ENCODE peak calls at places on chromosomes 6 and 20, in ten cellular contexts. F is GM12878, V is Peyer's patch, G is ovary, S is stomach, Q is A549, X is endothelial cell of umbilical vein, L is HCT116, T is upper lobe of left lung, O is tibial nerve. P is an unnamed sample.

GRCh38 chr6:152298055-152298647 is 339.0 kb downstream of the SYNE1 start:
- DNase-seq in Q (no peak), L (no peak), F (no peak), V (no peak), G (no peak), X (no peak), S (no peak), T (no peak), O (no peak), P (no peak)

GRCh38 chr6:89369009-89369408 is 16.5 kb upstream of the UBE2J1 start:
- DNase-seq in L (no peak), T (no peak), Q (no peak), F (no peak), G (peak; percentile 76), X (peak; percentile 62), O (no peak), V (peak; percentile 31), S (peak; percentile 76), P (peak; percentile 38)

GRCh38 chr6:43913388-43914271 is 143.6 kb downstream of the VEGFA start:
- DNase-seq in T (no peak), G (no peak), F (no peak), X (no peak), V (no peak), S (peak; percentile 83), O (no peak), Q (no peak), L (no peak), P (peak; percentile 89)

GRCh38 chr6:33858053-33858475 is 54.3 kb upstream of the MLN start:
- DNase-seq in V (no peak), L (no peak), F (no peak), X (no peak), G (no peak), S (no peak), Q (no peak), O (no peak), T (no peak), P (no peak)

GRCh38 chr6:160972111-160972510 is 19.5 kb upstream of the MAP3K4 start:
- DNase-seq in O (no peak), V (no peak), F (no peak), L (no peak), T (no peak), X (no peak), S (no peak), Q (no peak), G (no peak), P (no peak)

GRCh38 chr6:41728073-41728936 is 7.1 kb downstream of the TFEB start:
- DNase-seq in L (no peak), O (no peak), G (no peak), X (no peak), V (peak; percentile 87), S (peak; percentile 59), Q (no peak), T (no peak), F (no peak), P (no peak)

GRCh38 chr6:119620846-119621570 is 271.4 kb upstream of the MAN1A1 start:
- DNase-seq in O (no peak), Q (no peak), X (no peak), G (no peak), T (no peak), S (no peak), L (peak; percentile 37), V (no peak), F (no peak), P (no peak)

GRCh38 chr6:142943746-142944125 is 1.2 kb downstream of the HIVEP2 start:
- DNase-seq in S (no peak), L (no peak), X (peak; percentile 38), O (no peak), V (peak; percentile 41), T (no peak), F (no peak), Q (no peak), G (peak; percentile 43), P (no peak)

GRCh38 chr6:149942461-149942829 is 631 bp downstream of the ULBP2 start:
- DNase-seq in T (no peak), Q (no peak), L (no peak), X (no peak), V (no peak), G (no peak), F (no peak), O (no peak), S (no peak), P (no peak)

GRCh38 chr6:117483004-117483644 is 650 bp downstream of the DCBLD1 start:
- DNase-seq in X (peak; percentile 64), V (no peak), T (peak; percentile 92), S (peak; percentile 68), Q (no peak), O (no peak), L (no peak), F (no peak), G (peak; percentile 29), P (peak; percentile 86)

GRCh38 chr6:44297063-44298038 is 15.8 kb downstream of the AARS2 start:
- DNase-seq in V (no peak), X (peak; percentile 21), L (no peak), Q (no peak), G (peak; percentile 52), S (peak; percentile 39), T (peak; percentile 90), O (no peak), F (no peak), P (peak; percentile 53)

GRCh38 chr20:5691918-5692618 is 58.1 kb upstream of the SHLD1 start:
- DNase-seq in O (no peak), F (peak; percentile 86), L (no peak), T (no peak), X (no peak), G (no peak), Q (no peak), V (peak; percentile 83), S (no peak), P (no peak)

GRCh38 chr20:36482044-36482473 is 59.3 kb upstream of the MYL9 start:
- DNase-seq in Q (no peak), L (no peak), S (peak; percentile 61), O (no peak), X (no peak), G (no peak), V (no peak), T (no peak), F (no peak), P (peak; percentile 70)

DNA sequence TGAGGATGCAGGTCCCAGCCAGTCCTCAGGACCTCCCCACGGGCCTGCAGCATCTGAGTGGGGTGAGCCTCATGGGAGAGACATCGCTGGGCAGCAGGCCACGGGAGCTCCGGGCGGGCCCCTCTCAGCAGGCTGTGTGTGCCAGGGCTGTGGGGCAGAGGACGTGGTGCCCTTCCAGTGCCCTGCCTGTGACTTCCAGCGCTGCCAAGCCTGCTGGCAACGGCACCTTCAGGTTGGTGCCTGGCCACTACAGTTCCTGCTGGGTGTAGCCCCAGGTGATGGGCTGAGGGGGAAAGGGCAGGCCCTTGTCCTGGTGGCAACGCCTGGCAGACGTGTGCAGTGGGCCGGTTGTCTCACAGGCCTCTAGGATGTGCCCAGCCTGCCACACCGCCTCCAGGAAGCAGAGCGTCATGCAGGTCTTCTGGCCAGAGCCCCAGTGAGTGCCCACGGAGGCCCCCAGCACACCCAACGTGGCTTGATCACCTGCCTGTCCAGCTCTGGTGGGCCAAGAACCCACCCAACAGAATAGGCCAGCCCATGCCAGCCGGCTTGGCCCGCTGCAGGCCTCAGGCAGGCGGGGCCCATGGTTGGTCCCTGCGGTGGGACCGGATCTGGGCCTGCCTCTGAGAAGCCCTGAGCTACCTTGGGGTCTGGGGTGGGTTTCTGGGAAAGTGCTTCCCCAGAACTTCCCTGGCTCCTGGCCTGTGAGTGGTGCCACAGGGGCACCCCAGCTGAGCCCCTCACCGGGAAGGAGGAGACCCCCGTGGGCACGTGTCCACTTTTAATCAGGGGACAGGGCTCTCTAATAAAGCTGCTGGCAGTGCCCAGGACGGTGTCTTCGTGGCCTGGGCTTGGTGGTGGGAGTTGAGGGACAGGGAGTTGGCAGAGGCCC is 787 bp upstream of the TNFRSF6B start:
- DNase-seq in L (no peak), S (peak; percentile 46), V (no peak), G (peak; percentile 18), Q (no peak), F (no peak), O (no peak), T (peak; percentile 77), X (no peak), P (peak; percentile 54)
- TF ChIP-seq POLR2A in L (no peak), S (no peak), V (no peak), G (no peak), Q (no peak), F (peak; percentile 68), O (no peak), T (no peak), X (peak; percentile 2), P (peak; percentile 3)

GRCh38 chr6:108655840-108656650 is 95.3 kb downstream of the FOXO3 start:
- DNase-seq in Q (no peak), G (peak; percentile 50), S (no peak), F (no peak), O (no peak), T (no peak), V (no peak), L (no peak), X (no peak), P (no peak)
- H3K4me1 ChIP-seq in Q (no peaks in the 10 kb centered on the region), G (peaks cover 38% of the 10 kb centered on the region), S (peaks cover 67% of the 10 kb centered on the region), F (no peaks in the 10 kb centered on the region), O (peaks cover 4% of the 10 kb centered on the region), T (peaks cover 68% of the 10 kb centered on the region), V (no peaks in the 10 kb centered on the region), L (no peaks in the 10 kb centered on the region), X (peaks cover 9% of the 10 kb centered on the region), P (peaks cover 55% of the 10 kb centered on the region)

GRCh38 chr6:3005077-3005476 is 5.4 kb downstream of the NQO2 start:
- DNase-seq in F (no peak), T (no peak), G (no peak), V (peak; percentile 3), X (no peak), O (no peak), L (no peak), S (no peak), Q (no peak), P (no peak)

GRCh38 chr6:2999005-2999620 is 581 bp upstream of the NQO2 start:
- DNase-seq in L (no peak), Q (no peak), V (peak; percentile 57), T (no peak), F (no peak), X (no peak), O (peak; percentile 65), S (peak; percentile 67), G (peak; percentile 85), P (peak; percentile 86)

GRCh38 chr6:3001146-3001772 is 1.6 kb downstream of the NQO2 start:
- DNase-seq in T (no peak), X (no peak), L (no peak), G (no peak), V (peak; percentile 16), Q (no peak), F (no peak), O (no peak), S (no peak), P (no peak)

GRCh38 chr6:3001773-3002293 is 2.1 kb downstream of the NQO2 start:
- DNase-seq in O (no peak), S (no peak), T (no peak), F (no peak), G (no peak), Q (peak; percentile 67), V (no peak), X (peak; percentile 74), L (peak; percentile 71), P (peak; percentile 59)

GRCh38 chr6:2999621-3000455 is at the start of gene NQO2:
- DNase-seq in X (peak; percentile 86), O (peak; percentile 90), S (peak; percentile 97), F (peak; percentile 13), Q (peak; percentile 80), V (peak; percentile 95), L (peak; percentile 71), T (peak; percentile 99), G (peak; percentile 94), P (peak; percentile 97)
- TF ChIP-seq POLR2A in X (peak; percentile 72), O (peak; percentile 85), S (no peak), F (peak; percentile 87), Q (peak; percentile 96), V (peak; percentile 94), L (peak; percentile 76), T (peak; percentile 95), G (peak; percentile 86), P (peak; percentile 92)

GRCh38 chr6:4853349-4853748 is 77.1 kb downstream of the CDYL start:
- DNase-seq in L (no peak), S (no peak), T (no peak), O (no peak), X (no peak), F (no peak), Q (no peak), V (no peak), G (no peak), P (no peak)
- H3K4me1 ChIP-seq in L (no peaks in the 10 kb centered on the region), S (peaks cover 11% of the 10 kb centered on the region), T (peaks cover 16% of the 10 kb centered on the region), O (no peaks in the 10 kb centered on the region), X (peaks cover 12% of the 10 kb centered on the region), F (no peaks in the 10 kb centered on the region), Q (peaks cover 23% of the 10 kb centered on the region), V (no peaks in the 10 kb centered on the region), G (peaks cover 3% of the 10 kb centered on the region), P (no peaks in the 10 kb centered on the region)